ENCODE peak calls at places on chromosomes 4 and X, in nine cellular contexts. H, F, E, S, D, O, I, T and N are unnamed samples.

GRCh38 chrX:121283921-121284320 is 236.5 kb downstream of the GLUD2 start:
- DNase-seq in F (no peak), D (no peak), I (no peak), H (no peak), E (no peak), S (no peak), O (no peak), T (no peak), N (no peak)

GRCh38 chr4:82643994-82644730 is 82.4 kb upstream of the TMEM150C start:
- DNase-seq in O (no peak), I (no peak), H (no peak), F (peak), S (no peak), D (no peak), E (no peak), T (no peak), N (no peak)

GRCh38 chrX:109795682-109796081 is 62.6 kb upstream of the ACSL4 start:
- DNase-seq in S (no peak), T (no peak), O (no peak), F (no peak), H (no peak), D (no peak), I (no peak), E (no peak), N (no peak)

GRCh38 chrX:130055103-130055502 is 55.2 kb downstream of the ELF4 start:
- DNase-seq in T (no peak), F (peak), S (no peak), I (no peak), H (peak), E (no peak), D (no peak), O (no peak), N (peak)

GRCh38 chr4:36065274-36065871 is 178.9 kb downstream of the ARAP2 start:
- DNase-seq in T (no peak), H (no peak), E (no peak), O (no peak), I (no peak), S (no peak), F (no peak), D (no peak), N (no peak)

GRCh38 chr4:137711502-137711901 is 179.2 kb upstream of the PCDH18 start:
- DNase-seq in I (no peak), T (no peak), H (no peak), E (no peak), S (no peak), D (no peak), O (no peak), F (no peak), N (no peak)

GRCh38 chrX:153818571-153819397 is 11.6 kb downstream of the PDZD4 start:
- DNase-seq in I (peak), F (no peak), D (no peak), O (no peak), S (peak), E (peak), H (no peak), T (peak), N (no peak)

GRCh38 chr4:139973611-139974010 is 180.4 kb downstream of the MAML3 start:
- DNase-seq in T (no peak), I (no peak), E (no peak), H (no peak), O (no peak), F (no peak), S (no peak), D (no peak), N (no peak)

GRCh38 chr4:106628616-106629606 is 260.3 kb upstream of the GIMD1 start:
- DNase-seq in I (no peak), H (peak), O (no peak), D (no peak), E (no peak), T (no peak), F (no peak), S (no peak), N (no peak)

GRCh38 chrX:108123591-108124366 is 32.2 kb downstream of the ATG4A start:
- DNase-seq in E (no peak), O (no peak), D (no peak), I (no peak), T (no peak), F (no peak), S (no peak), H (no peak), N (no peak)

GRCh38 chr4:48578132-48578964 is 88.3 kb downstream of the ZAR1 start:
- DNase-seq in D (peak), E (peak), O (peak), S (peak), H (peak), T (peak), I (peak), F (peak), N (peak)

GRCh38 chr4:182775075-182775474 is 142.1 kb downstream of the DCTD start:
- DNase-seq in E (no peak), I (no peak), D (no peak), F (no peak), S (no peak), T (no peak), O (no peak), H (no peak), N (no peak)

GRCh38 chr4:99863-100262 is 24.4 kb upstream of the ZNF718 start:
- DNase-seq in S (no peak), E (no peak), D (no peak), O (peak), I (no peak), H (no peak), F (peak), T (no peak), N (no peak)

GRCh38 chrX:42096262-42096939 is 173.0 kb upstream of the CASK start:
- DNase-seq in H (no peak), F (peak), S (no peak), E (no peak), T (peak), O (no peak), D (peak), I (no peak), N (peak)

GRCh38 chr4:21628916-21629315 is 319.7 kb downstream of the KCNIP4 start:
- DNase-seq in T (no peak), O (no peak), H (no peak), I (no peak), S (no peak), F (no peak), E (peak), D (no peak), N (no peak)

GRCh38 chr4:41531561-41532245 is 6.3 kb upstream of the LIMCH1 start:
- DNase-seq in D (no peak), I (no peak), T (no peak), E (no peak), H (no peak), S (no peak), O (no peak), F (no peak), N (no peak)

GRCh38 chrX:50635811-50636365 is 165.3 kb upstream of the DGKK start:
- DNase-seq in S (no peak), I (no peak), O (no peak), T (no peak), D (no peak), H (no peak), E (no peak), F (no peak), N (no peak)

GRCh38 chr4:172698256-172698655 is 470.4 kb upstream of the GALNT7 start:
- DNase-seq in E (no peak), H (no peak), T (no peak), S (no peak), F (peak), O (no peak), I (no peak), D (no peak), N (no peak)

GRCh38 chrX:49850028-49850427 is 20.9 kb downstream of the PAGE4 start:
- DNase-seq in D (no peak), E (no peak), F (no peak), H (no peak), T (no peak), S (no peak), O (no peak), I (no peak), N (no peak)

GRCh38 chr4:48141048-48141447 is 7.0 kb upstream of the TXK start:
- DNase-seq in S (no peak), H (no peak), E (no peak), O (peak), F (peak), I (no peak), T (peak), D (peak), N (no peak)

GRCh38 chr4:152165146-152165545 is 370.7 kb downstream of the FBXW7 start:
- DNase-seq in H (no peak), F (peak), S (no peak), T (no peak), E (no peak), O (peak), D (no peak), I (no peak), N (no peak)

GRCh38 chr4:185204238-185204910 is 574 bp upstream of the CFAP97 start:
- DNase-seq in E (peak), O (no peak), F (no peak), S (no peak), I (no peak), D (no peak), T (no peak), H (no peak), N (no peak)

GRCh38 chr4:20603671-20604313 is 96.5 kb upstream of the PACRGL start:
- DNase-seq in F (peak), T (peak), O (no peak), E (no peak), D (peak), I (no peak), S (no peak), H (peak), N (no peak)

GRCh38 chr4:39898015-39898414 is 79.7 kb downstream of the PDS5A start:
- DNase-seq in E (no peak), D (no peak), I (no peak), F (no peak), O (no peak), T (no peak), S (no peak), H (no peak), N (no peak)

GRCh38 chr4:30720656-30721352 is 635 bp downstream of the PCDH7 start:
- DNase-seq in E (peak), I (no peak), S (no peak), H (no peak), O (peak), D (no peak), F (peak), T (no peak), N (peak)

GRCh38 chr4:111814961-111815360 is 330.3 kb upstream of the FAM241A start:
- DNase-seq in D (no peak), S (no peak), F (no peak), E (peak), O (no peak), I (no peak), H (no peak), T (no peak), N (no peak)

GRCh38 chrX:45063319-45064095 is 137.2 kb downstream of the DIPK2B start:
- DNase-seq in S (no peak), F (peak), T (no peak), O (peak), H (no peak), E (no peak), I (no peak), D (no peak), N (no peak)

GRCh38 chr4:158597879-158598596 is 73.6 kb downstream of the C4orf46 start:
- DNase-seq in E (no peak), F (no peak), I (no peak), O (no peak), H (no peak), D (no peak), S (no peak), T (no peak), N (no peak)

GRCh38 chrX:17374619-17375360 is at the start of gene NHS:
- DNase-seq in E (peak), S (peak), H (peak), T (peak), F (peak), D (peak), I (no peak), O (no peak), N (peak)

GRCh38 chr4:184746532-184746870 is 12.6 kb upstream of the CENPU start:
- DNase-seq in E (no peak), T (no peak), I (no peak), H (peak), D (peak), F (peak), O (no peak), S (no peak), N (peak)

GRCh38 chr4:3239998-3240920 is 8.7 kb upstream of the MSANTD1 start:
- DNase-seq in H (no peak), I (no peak), F (no peak), O (no peak), T (no peak), S (no peak), E (no peak), D (no peak), N (no peak)

GRCh38 chr4:118206627-118207026 is 146.2 kb downstream of the PRSS12 start:
- DNase-seq in O (no peak), H (no peak), D (peak), F (peak), S (no peak), E (no peak), I (no peak), T (no peak), N (no peak)

GRCh38 chrX:28590394-28590793 is 3.1 kb downstream of the IL1RAPL1 start:
- DNase-seq in H (no peak), S (no peak), F (peak), D (no peak), E (no peak), O (peak), I (no peak), T (no peak), N (no peak)

GRCh38 chr4:108829981-108830492 is 67.2 kb upstream of the ETNPPL start:
- DNase-seq in F (peak), E (no peak), O (no peak), S (no peak), T (no peak), D (no peak), I (no peak), H (no peak), N (no peak)